ENCODE peak calls at places on chromosomes 4 and X, in seven cellular contexts. F is fibroblast of lung, P is GM13977, K is Panc1, J is dorsolateral prefrontal cortex, A is neural crest cell, G is nephron progenitor cell. W is an unnamed sample.

GRCh38 chr4:176271749-176272148 is 2.7 kb upstream of the ASB5 start:
- DNase-seq in F (peak), P (no peak), K (no peak), J (no peak), A (no peak), G (no peak), W (no peak)

GRCh38 chrX:133350751-133351150 is 64.5 kb downstream of the GPC4 start:
- DNase-seq in F (no peak), P (no peak), K (no peak), J (no peak), A (no peak), G (no peak), W (no peak)

GRCh38 chr4:89562715-89563114 is 255.1 kb upstream of the GPRIN3 start:
- DNase-seq in F (no peak), P (no peak), K (no peak), J (no peak), A (no peak), G (no peak), W (no peak)

GRCh38 chrX:153875391-153876111 is 10.4 kb downstream of the L1CAM start:
- DNase-seq in F (peak), P (peak), K (no peak), J (no peak), A (peak), G (peak), W (peak)

GRCh38 chr4:90187148-90187884 is 60.1 kb downstream of the CCSER1 start:
- DNase-seq in F (no peak), P (no peak), K (no peak), J (no peak), A (no peak), G (no peak), W (no peak)

GRCh38 chr4:36351082-36351666 is 69.8 kb downstream of the DTHD1 start:
- DNase-seq in F (peak), P (peak), K (peak), J (peak), A (peak), G (peak), W (peak)

GRCh38 chr4:94582517-94582916 is 130.8 kb downstream of the PDLIM5 start:
- DNase-seq in F (peak), P (no peak), K (no peak), J (no peak), A (no peak), G (no peak), W (no peak)

GRCh38 chr4:26836539-26836938 is 24.1 kb upstream of the STIM2 start:
- DNase-seq in F (no peak), P (no peak), K (no peak), J (no peak), A (no peak), G (no peak), W (no peak)

GRCh38 chrX:16848541-16848940 is 21.6 kb downstream of the RBBP7 start:
- DNase-seq in F (no peak), P (no peak), K (no peak), J (no peak), A (no peak), G (no peak), W (no peak)

GRCh38 chr4:8164194-8164565 is 5.6 kb upstream of the ABLIM2 start:
- DNase-seq in F (no peak), P (no peak), K (no peak), J (no peak), A (no peak), G (no peak), W (no peak)

GRCh38 chrX:13093489-13094140 is 49.2 kb upstream of the FAM9C start:
- DNase-seq in F (no peak), P (no peak), K (no peak), J (no peak), A (no peak), G (no peak), W (peak)

GRCh38 chr4:84917087-84917821 is 49.2 kb downstream of the WDFY3 start:
- DNase-seq in F (no peak), P (no peak), K (no peak), J (no peak), A (no peak), G (no peak), W (no peak)

GRCh38 chr4:110119347-110119746 is 79.1 kb downstream of the ELOVL6 start:
- DNase-seq in F (no peak), P (peak), K (no peak), J (no peak), A (no peak), G (no peak), W (no peak)

GRCh38 chr4:173866289-173866688 is 336.3 kb upstream of the HAND2 start:
- DNase-seq in F (no peak), P (no peak), K (no peak), J (no peak), A (no peak), G (no peak), W (no peak)

GRCh38 chr4:1072830-1073446 is 40.4 kb downstream of the RNF212 start:
- DNase-seq in F (peak), P (peak), K (peak), J (no peak), A (peak), G (peak), W (peak)

GRCh38 chr4:5808081-5808741 is 84.7 kb downstream of the CRMP1 start:
- DNase-seq in F (peak), P (no peak), K (no peak), J (no peak), A (no peak), G (no peak), W (no peak)

GRCh38 chrX:14676431-14676830 is 147.1 kb downstream of the GLRA2 start:
- DNase-seq in F (no peak), P (no peak), K (no peak), J (no peak), A (no peak), G (no peak), W (no peak)

GRCh38 chr4:111519683-111520082 is 625.6 kb upstream of the FAM241A start:
- DNase-seq in F (no peak), P (no peak), K (no peak), J (no peak), A (no peak), G (no peak), W (no peak)

GRCh38 chrX:10884246-10884645 is 226.9 kb upstream of the HCCS start:
- DNase-seq in F (no peak), P (no peak), K (no peak), J (no peak), A (no peak), G (no peak), W (no peak)

GRCh38 chrX:32185160-32185559 is 1026.2 kb downstream of the DMD start:
- DNase-seq in F (no peak), P (no peak), K (no peak), J (no peak), A (no peak), G (no peak), W (no peak)

GRCh38 chr4:73867783-73868182 is 1.4 kb upstream of the CXCL1 start:
- DNase-seq in F (peak), P (no peak), K (no peak), J (no peak), A (no peak), G (no peak), W (no peak)

GRCh38 chrX:41276661-41277506 is 57.1 kb upstream of the DDX3X start:
- DNase-seq in F (no peak), P (peak), K (no peak), J (no peak), A (no peak), G (peak), W (peak)

GRCh38 chr4:86446996-86447395 is 87.1 kb upstream of the MAPK10 start:
- DNase-seq in F (no peak), P (no peak), K (no peak), J (no peak), A (no peak), G (no peak), W (no peak)

GRCh38 chr4:147928400-147928799 is 196.5 kb downstream of the ARHGAP10 start:
- DNase-seq in F (peak), P (no peak), K (no peak), J (no peak), A (no peak), G (no peak), W (no peak)

GRCh38 chr4:174406416-174406815 is 115.9 kb downstream of the HPGD start:
- DNase-seq in F (no peak), P (no peak), K (no peak), J (no peak), A (no peak), G (no peak), W (no peak)

GRCh38 chr4:173998471-173999144 is 284.9 kb downstream of the FBXO8 start:
- DNase-seq in F (no peak), P (no peak), K (no peak), J (no peak), A (no peak), G (no peak), W (no peak)

GRCh38 chr4:145299380-145300076 is 119.1 kb upstream of the OTUD4 start:
- DNase-seq in F (peak), P (peak), K (no peak), J (peak), A (no peak), G (no peak), W (peak)

GRCh38 chr4:3375688-3376087 is 66.1 kb upstream of the HGFAC start:
- DNase-seq in F (peak), P (no peak), K (no peak), J (no peak), A (no peak), G (no peak), W (no peak)

GRCh38 chr4:23455482-23455881 is 434.4 kb downstream of the PPARGC1A start:
- DNase-seq in F (peak), P (no peak), K (no peak), J (no peak), A (peak), G (peak), W (no peak)

GRCh38 chr4:7803992-7804758 is 135.5 kb downstream of the AFAP1 start:
- DNase-seq in F (peak), P (peak), K (peak), J (peak), A (peak), G (peak), W (peak)

GRCh38 chrX:2572740-2573139 is 72.0 kb upstream of the DHRSX start:
- DNase-seq in F (peak), P (no peak), K (no peak), J (no peak), A (no peak), G (no peak), W (no peak)

GRCh38 chr4:22301253-22301652 is 214.6 kb downstream of the ADGRA3 start:
- DNase-seq in F (no peak), P (no peak), K (no peak), J (no peak), A (no peak), G (no peak), W (no peak)

GRCh38 chr4:38125816-38126215 is 165.6 kb downstream of the PTTG2 start:
- DNase-seq in F (no peak), P (no peak), K (no peak), J (no peak), A (no peak), G (no peak), W (no peak)

GRCh38 chrX:23331701-23332100 is 2.9 kb upstream of the PTCHD1 start:
- DNase-seq in F (no peak), P (no peak), K (no peak), J (no peak), A (no peak), G (peak), W (no peak)

GRCh38 chr4:4519296-4519898 is 22.5 kb downstream of the STX18 start:
- DNase-seq in F (no peak), P (no peak), K (no peak), J (no peak), A (no peak), G (no peak), W (no peak)

GRCh38 chr4:137896221-137896737 is 345.9 kb downstream of the SLC7A11 start:
- DNase-seq in F (peak), P (no peak), K (no peak), J (no peak), A (no peak), G (no peak), W (no peak)

GRCh38 chrX:13669246-13669689 is 16.3 kb downstream of the TCEANC start:
- DNase-seq in F (peak), P (peak), K (no peak), J (no peak), A (no peak), G (no peak), W (peak)

GRCh38 chr4:169305651-169306050 is 34.9 kb upstream of the SH3RF1 start:
- DNase-seq in F (peak), P (no peak), K (no peak), J (no peak), A (no peak), G (no peak), W (no peak)

GRCh38 chr4:65623509-65623908 is 46.8 kb downstream of the EPHA5 start:
- DNase-seq in F (peak), P (no peak), K (peak), J (no peak), A (no peak), G (no peak), W (no peak)

GRCh38 chr4:76074468-76074867 is at the start of gene ART3:
- DNase-seq in F (no peak), P (no peak), K (no peak), J (no peak), A (no peak), G (no peak), W (no peak)

DNA sequence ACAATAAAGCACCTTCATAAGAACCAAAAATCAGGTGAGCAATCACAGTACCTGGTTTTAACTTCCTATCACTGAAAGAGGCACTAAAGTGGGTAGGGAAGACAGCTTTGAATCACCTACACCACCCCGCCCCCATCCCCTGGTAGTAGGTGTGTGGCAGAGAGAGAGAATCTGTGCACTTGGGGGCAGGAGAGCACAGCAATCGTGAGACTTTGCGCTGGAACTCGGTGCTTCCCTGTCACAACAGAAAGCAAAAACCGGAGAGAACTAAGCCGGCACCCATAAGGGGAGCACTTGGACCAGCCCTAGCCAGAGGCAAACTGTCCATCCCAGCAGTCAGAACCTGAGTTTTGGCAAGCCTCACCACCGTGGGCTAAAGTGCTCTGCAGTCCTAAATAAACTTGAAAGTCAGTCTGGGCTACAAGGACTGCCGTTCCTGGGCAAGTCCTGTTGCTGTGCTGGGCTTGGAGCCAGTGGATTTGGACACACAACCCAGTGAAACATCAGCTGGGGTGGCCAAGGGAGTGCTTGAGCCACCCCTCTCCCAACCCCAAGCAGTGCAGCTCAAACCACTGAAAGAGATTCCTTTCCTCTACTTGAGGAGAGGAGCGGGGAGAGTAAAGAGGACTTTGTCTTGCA is 32.1 kb downstream of the NDUFB11 start:
- DNase-seq in F (peak), P (no peak), K (no peak), J (no peak), A (no peak), G (no peak), W (peak)
- TF ChIP-seq CTCF in F (no peak), P (no peak), K (no peak), J (no peak), A (no peak), G (no peak), W (no peak)

GRCh38 chr4:77578145-77578544 is 27.5 kb upstream of the CXCL13 start:
- DNase-seq in F (no peak), P (no peak), K (no peak), J (no peak), A (no peak), G (no peak), W (no peak)
- TF ChIP-seq CTCF in F (no peak), P (peak), K (peak), J (no peak), A (peak), G (no peak), W (peak)

GRCh38 chr4:92170340-92170739 is 133.4 kb upstream of the GRID2 start:
- DNase-seq in F (no peak), P (no peak), K (no peak), J (no peak), A (no peak), G (no peak), W (no peak)

GRCh38 chr4:92175250-92175649 is 128.5 kb upstream of the GRID2 start:
- DNase-seq in F (no peak), P (no peak), K (no peak), J (no peak), A (no peak), G (no peak), W (no peak)

DNA sequence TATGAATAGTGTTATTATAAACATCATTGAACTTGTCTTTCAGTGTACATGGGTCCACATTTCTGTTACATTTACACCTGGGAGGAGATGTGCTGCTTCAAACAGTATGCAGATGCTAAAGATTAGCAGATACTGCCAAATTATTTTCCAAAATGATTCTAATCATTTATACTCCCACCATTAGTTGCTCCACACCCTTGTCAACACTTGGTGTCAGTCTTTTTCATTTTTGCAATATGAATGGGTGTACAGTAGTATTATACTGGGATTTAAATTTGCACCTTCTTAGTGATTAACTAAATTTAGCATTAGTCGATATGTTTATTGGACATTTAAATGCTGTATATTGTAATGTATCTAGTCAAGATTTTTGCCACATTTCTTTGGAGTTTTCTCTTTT is 131.6 kb upstream of the GRID2 start:
- DNase-seq in F (no peak), P (no peak), K (no peak), J (no peak), A (no peak), G (no peak), W (no peak)
- TF ChIP-seq CTCF in F (peak), P (no peak), K (no peak), J (no peak), A (peak), G (no peak), W (no peak)

GRCh38 chr4:13521047-13521446 is 23.3 kb downstream of the NKX3-2 start:
- DNase-seq in F (no peak), P (no peak), K (no peak), J (no peak), A (no peak), G (no peak), W (no peak)
- TF ChIP-seq CTCF in F (no peak), P (no peak), K (no peak), J (no peak), A (no peak), G (no peak), W (no peak)

GRCh38 chr4:127622923-127623754 is 9.6 kb upstream of the INTU start:
- DNase-seq in F (peak), P (no peak), K (no peak), J (no peak), A (peak), G (peak), W (peak)
- TF ChIP-seq CTCF in F (no peak), P (no peak), K (peak), J (peak), A (peak), G (peak), W (no peak)

DNA sequence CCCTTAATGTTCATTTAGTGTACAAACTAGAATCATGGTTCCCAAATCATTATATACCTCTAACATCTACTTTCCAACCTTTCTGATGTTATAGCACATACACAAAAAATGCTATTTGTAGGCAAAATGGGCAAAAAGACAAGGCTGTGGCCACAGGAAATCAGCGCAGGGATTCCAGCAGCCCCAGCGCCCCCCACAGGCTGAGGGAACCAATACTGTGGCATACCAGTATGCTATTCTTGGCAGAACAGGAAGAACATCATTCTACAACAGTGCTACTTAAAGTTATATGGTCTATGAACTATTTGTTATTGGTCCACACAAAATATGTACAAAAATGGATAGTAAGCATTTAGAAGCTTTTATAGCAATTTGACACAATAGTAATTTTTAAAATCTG is 25.3 kb downstream of the STEEP1 start:
- DNase-seq in F (no peak), P (no peak), K (no peak), J (no peak), A (no peak), G (no peak), W (peak)
- TF ChIP-seq CTCF in F (no peak), P (peak), K (no peak), J (no peak), A (no peak), G (no peak), W (no peak)

DNA sequence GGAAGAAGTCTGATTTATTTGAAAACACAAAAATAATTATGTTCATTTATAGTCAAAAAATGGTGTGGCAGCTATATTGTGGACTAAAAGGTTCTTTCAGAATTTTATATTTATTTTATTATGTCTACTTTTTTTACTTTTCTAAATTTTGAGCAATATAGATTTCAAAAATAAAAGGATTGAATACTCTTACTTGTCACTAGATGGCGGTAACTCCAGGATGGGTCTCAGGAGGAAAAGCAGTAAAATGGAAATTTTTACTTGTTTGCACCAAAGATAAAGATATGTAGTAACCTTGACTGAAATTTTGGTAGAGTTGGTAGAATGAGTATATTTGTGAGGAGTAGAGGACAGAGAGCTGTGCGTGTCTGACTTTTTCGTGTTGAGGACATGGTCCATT is 14.5 kb upstream of the DACH2 start:
- DNase-seq in F (peak), P (no peak), K (no peak), J (no peak), A (no peak), G (no peak), W (no peak)
- TF ChIP-seq CTCF in F (peak), P (peak), K (peak), J (peak), A (peak), G (peak), W (peak)

DNA sequence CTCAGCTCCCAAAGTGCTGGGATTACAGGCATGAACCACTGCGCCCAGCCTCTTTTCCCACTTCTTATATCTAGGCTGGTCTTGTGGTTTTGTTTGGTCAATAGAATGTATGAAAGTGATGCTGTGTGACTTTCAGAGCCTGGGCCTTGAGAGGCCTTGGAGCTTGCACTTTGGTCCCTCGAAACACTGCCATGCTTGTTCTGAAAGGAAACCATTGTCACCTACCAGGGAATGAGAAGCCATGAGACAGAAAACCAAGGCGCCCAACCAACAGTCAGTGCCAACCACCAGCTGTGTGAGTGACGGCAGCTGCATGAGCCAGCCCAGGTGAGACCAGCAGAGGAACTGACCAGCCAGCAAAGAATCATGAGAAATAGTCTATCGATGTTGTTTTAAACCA is 57.4 kb downstream of the SCD5 start:
- DNase-seq in F (no peak), P (no peak), K (no peak), J (no peak), A (no peak), G (no peak), W (no peak)
- TF ChIP-seq CTCF in F (no peak), P (no peak), K (no peak), J (no peak), A (no peak), G (no peak), W (no peak)